ENCODE peak calls at places on chromosome 11, in five cellular contexts. One of them, this sample, is unnamed.

GRCh38 chr11:27319065-27319464 is 44.0 kb downstream of the CCDC34 start:
- DNase-seq in suprapubic skin: no peak
- DNase-seq in foreskin keratinocyte: peak
- DNase-seq in adrenal gland: no peak
- DNase-seq in RWPE1: peak
- DNase-seq in this sample: no peak

GRCh38 chr11:115751244-115751643 is 247.0 kb upstream of the CADM1 start:
- DNase-seq in suprapubic skin: no peak
- DNase-seq in foreskin keratinocyte: no peak
- DNase-seq in RWPE1: no peak
- DNase-seq in adrenal gland: no peak
- DNase-seq in this sample: no peak

GRCh38 chr11:87454246-87454645 is 416.5 kb downstream of the TMEM135 start:
- DNase-seq in adrenal gland: no peak
- DNase-seq in suprapubic skin: no peak
- DNase-seq in foreskin keratinocyte: peak
- DNase-seq in RWPE1: no peak
- DNase-seq in this sample: no peak

GRCh38 chr11:72753341-72754148 is 1.3 kb upstream of the ARAP1 start:
- DNase-seq in suprapubic skin: no peak
- DNase-seq in adrenal gland: no peak
- DNase-seq in RWPE1: no peak
- DNase-seq in foreskin keratinocyte: no peak
- DNase-seq in this sample: no peak

GRCh38 chr11:128164090-128164741 is 423.1 kb downstream of the ETS1 start:
- DNase-seq in suprapubic skin: no peak
- DNase-seq in foreskin keratinocyte: no peak
- DNase-seq in adrenal gland: no peak
- DNase-seq in RWPE1: no peak
- DNase-seq in this sample: no peak

GRCh38 chr11:122808494-122808893 is 29.8 kb upstream of the CRTAM start:
- DNase-seq in suprapubic skin: no peak
- DNase-seq in foreskin keratinocyte: no peak
- DNase-seq in RWPE1: no peak
- DNase-seq in adrenal gland: no peak
- DNase-seq in this sample: no peak

GRCh38 chr11:72609045-72609444 is 65.2 kb downstream of the PDE2A start:
- DNase-seq in adrenal gland: no peak
- DNase-seq in foreskin keratinocyte: peak
- DNase-seq in suprapubic skin: no peak
- DNase-seq in RWPE1: no peak
- DNase-seq in this sample: no peak

GRCh38 chr11:30855383-30856006 is 269.3 kb upstream of the MPPED2 start:
- DNase-seq in foreskin keratinocyte: peak
- DNase-seq in RWPE1: peak
- DNase-seq in adrenal gland: no peak
- DNase-seq in suprapubic skin: no peak
- DNase-seq in this sample: no peak

GRCh38 chr11:125092669-125093068 is 18.8 kb downstream of the TMEM218 start:
- DNase-seq in suprapubic skin: no peak
- DNase-seq in RWPE1: no peak
- DNase-seq in adrenal gland: no peak
- DNase-seq in foreskin keratinocyte: no peak
- DNase-seq in this sample: no peak

GRCh38 chr11:62961017-62961416 is 23.8 kb downstream of the SLC22A6 start:
- DNase-seq in adrenal gland: no peak
- DNase-seq in suprapubic skin: no peak
- DNase-seq in RWPE1: no peak
- DNase-seq in foreskin keratinocyte: no peak
- DNase-seq in this sample: no peak

GRCh38 chr11:134126197-134126822 is 57.4 kb downstream of the JAM3 start:
- DNase-seq in adrenal gland: peak
- DNase-seq in RWPE1: no peak
- DNase-seq in foreskin keratinocyte: peak
- DNase-seq in suprapubic skin: no peak
- DNase-seq in this sample: no peak

GRCh38 chr11:31805629-31806185 is 5.4 kb downstream of the PAX6 start:
- DNase-seq in foreskin keratinocyte: no peak
- DNase-seq in adrenal gland: no peak
- DNase-seq in suprapubic skin: no peak
- DNase-seq in RWPE1: no peak
- DNase-seq in this sample: no peak

GRCh38 chr11:12164061-12165014 is 53.9 kb downstream of the MICAL2 start:
- DNase-seq in RWPE1: no peak
- DNase-seq in foreskin keratinocyte: peak
- DNase-seq in adrenal gland: no peak
- DNase-seq in suprapubic skin: no peak
- DNase-seq in this sample: no peak

GRCh38 chr11:115247953-115248352 is 256.3 kb downstream of the CADM1 start:
- DNase-seq in RWPE1: no peak
- DNase-seq in adrenal gland: no peak
- DNase-seq in foreskin keratinocyte: no peak
- DNase-seq in suprapubic skin: no peak
- DNase-seq in this sample: no peak

GRCh38 chr11:95891423-95892177 is 32.3 kb downstream of the MTMR2 start:
- DNase-seq in RWPE1: no peak
- DNase-seq in adrenal gland: no peak
- DNase-seq in suprapubic skin: no peak
- DNase-seq in foreskin keratinocyte: no peak
- DNase-seq in this sample: no peak

GRCh38 chr11:66505276-66505816 is 5.1 kb upstream of the BBS1 start:
- DNase-seq in suprapubic skin: no peak
- DNase-seq in foreskin keratinocyte: no peak
- DNase-seq in RWPE1: no peak
- DNase-seq in adrenal gland: no peak
- DNase-seq in this sample: no peak

GRCh38 chr11:46066335-46066734 is 54.9 kb downstream of the PHF21A start:
- DNase-seq in adrenal gland: no peak
- DNase-seq in foreskin keratinocyte: peak
- DNase-seq in RWPE1: peak
- DNase-seq in suprapubic skin: no peak
- DNase-seq in this sample: no peak

GRCh38 chr11:1109101-1109917 is 34.6 kb downstream of the MUC2 start:
- DNase-seq in suprapubic skin: no peak
- DNase-seq in foreskin keratinocyte: no peak
- DNase-seq in adrenal gland: no peak
- DNase-seq in RWPE1: no peak
- DNase-seq in this sample: no peak

GRCh38 chr11:520428-521178 is 13.6 kb upstream of the RNH1 start:
- DNase-seq in foreskin keratinocyte: no peak
- DNase-seq in suprapubic skin: no peak
- DNase-seq in adrenal gland: no peak
- DNase-seq in RWPE1: no peak
- DNase-seq in this sample: no peak

GRCh38 chr11:59556115-59556882 is 45.0 kb downstream of the OR4D9 start:
- DNase-seq in suprapubic skin: no peak
- DNase-seq in adrenal gland: peak
- DNase-seq in RWPE1: peak
- DNase-seq in foreskin keratinocyte: peak
- DNase-seq in this sample: no peak

GRCh38 chr11:8841899-8842298 is 69.1 kb upstream of the AKIP1 start:
- DNase-seq in foreskin keratinocyte: no peak
- DNase-seq in RWPE1: no peak
- DNase-seq in suprapubic skin: no peak
- DNase-seq in adrenal gland: no peak
- DNase-seq in this sample: no peak

DNA sequence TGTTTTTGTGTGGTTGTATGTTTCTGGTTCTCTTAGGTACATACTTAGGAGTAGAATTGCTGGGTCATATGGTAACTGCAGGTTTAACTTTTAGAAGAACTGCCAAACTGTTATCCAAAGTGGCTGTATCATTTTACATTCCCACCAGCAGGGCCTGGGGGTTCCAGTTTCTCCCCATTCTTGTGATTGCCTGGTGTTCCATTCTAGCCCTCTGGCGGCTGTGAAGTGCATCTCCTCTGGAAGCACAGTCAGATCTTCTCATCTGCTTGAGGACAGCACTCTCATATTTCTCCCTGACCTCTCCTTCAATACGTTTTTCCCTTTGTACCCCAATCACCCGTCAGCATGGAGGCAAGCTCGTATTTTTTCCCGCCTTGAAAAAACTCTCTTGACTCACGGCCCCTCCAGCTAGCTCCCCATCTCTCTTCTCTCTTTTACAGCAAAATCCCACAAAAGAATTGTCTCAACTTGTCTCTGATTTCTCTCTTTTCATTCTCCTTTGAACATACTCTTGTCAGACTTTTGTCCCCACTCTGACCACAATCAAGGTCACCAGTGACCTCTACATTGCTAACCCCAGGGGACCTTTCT is 56.8 kb upstream of the THY1 start:
- DNase-seq in RWPE1: no peak
- DNase-seq in foreskin keratinocyte: no peak
- DNase-seq in adrenal gland: peak
- DNase-seq in suprapubic skin: no peak
- DNase-seq in this sample: peak
- TF ChIP-seq CTCF in RWPE1: no peak
- TF ChIP-seq CTCF in foreskin keratinocyte: peak
- TF ChIP-seq CTCF in adrenal gland: peak
- TF ChIP-seq CTCF in suprapubic skin: peak
- TF ChIP-seq CTCF in this sample: peak

DNA sequence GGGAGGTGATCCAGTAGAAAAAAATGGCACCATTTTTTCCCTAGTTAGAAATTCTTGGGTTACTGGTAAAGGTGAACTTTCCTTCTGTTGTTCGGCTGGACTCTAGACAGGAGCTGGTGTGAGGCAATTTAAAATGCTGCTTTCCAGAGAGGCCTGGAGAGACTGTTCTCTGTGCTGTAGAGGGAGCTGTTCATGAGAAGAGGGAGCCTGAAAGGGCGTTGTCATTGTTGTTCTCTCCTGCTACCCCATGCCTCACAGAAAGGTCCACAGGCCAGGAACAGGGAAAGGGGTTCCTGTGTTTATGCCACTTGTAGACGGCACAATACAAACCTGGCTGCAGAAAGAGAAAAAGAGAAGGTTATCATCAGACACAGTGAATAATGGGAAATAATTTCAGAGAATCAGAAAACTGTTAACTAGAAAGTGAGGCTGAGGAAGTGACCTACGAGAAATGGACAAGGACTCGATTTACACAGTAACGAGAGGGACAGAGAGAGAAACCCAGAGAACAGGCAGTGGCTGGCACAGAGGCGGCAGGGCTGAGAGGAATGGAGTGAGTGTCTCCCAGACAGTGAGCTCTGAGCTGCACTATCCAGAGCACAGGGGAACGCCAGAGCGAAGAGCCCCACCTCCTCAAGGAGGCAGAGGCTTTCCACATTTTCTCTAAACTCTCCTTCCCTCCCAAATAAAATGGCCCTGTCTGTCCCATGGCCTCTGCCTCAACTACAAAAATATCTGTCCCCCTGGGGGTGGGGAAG is 109.2 kb downstream of the RRM1 start:
- DNase-seq in adrenal gland: no peak
- DNase-seq in foreskin keratinocyte: no peak
- DNase-seq in RWPE1: no peak
- DNase-seq in suprapubic skin: no peak
- DNase-seq in this sample: no peak
- TF ChIP-seq CTCF in adrenal gland: no peak
- TF ChIP-seq CTCF in foreskin keratinocyte: no peak
- TF ChIP-seq CTCF in RWPE1: no peak
- TF ChIP-seq CTCF in suprapubic skin: no peak
- TF ChIP-seq CTCF in this sample: no peak

GRCh38 chr11:118895093-118896039 is 11.7 kb downstream of the CXCR5 start:
- DNase-seq in RWPE1: no peak
- DNase-seq in suprapubic skin: no peak
- DNase-seq in adrenal gland: peak
- DNase-seq in foreskin keratinocyte: no peak
- DNase-seq in this sample: peak
- TF ChIP-seq CTCF in RWPE1: no peak
- TF ChIP-seq CTCF in suprapubic skin: no peak
- TF ChIP-seq CTCF in adrenal gland: no peak
- TF ChIP-seq CTCF in foreskin keratinocyte: no peak
- TF ChIP-seq CTCF in this sample: no peak

DNA sequence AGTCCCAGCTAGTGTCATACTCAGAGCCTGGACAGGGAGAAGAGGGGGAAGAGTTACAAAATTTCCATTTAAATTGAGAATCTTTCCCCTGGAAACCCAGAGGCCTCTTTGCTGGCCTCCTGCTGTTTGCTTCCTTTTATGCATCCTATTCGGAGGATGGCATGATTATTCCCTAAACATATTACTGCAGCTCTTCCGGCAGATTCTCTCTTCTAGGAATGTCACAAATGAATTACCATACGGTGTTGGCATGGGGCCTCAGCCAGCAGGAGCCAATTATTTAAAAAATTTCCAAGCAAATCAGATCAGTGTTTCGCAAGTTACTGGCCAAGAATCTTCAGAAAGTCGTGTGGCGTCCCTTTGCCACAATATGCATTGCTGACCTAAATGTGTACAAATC is 326.7 kb upstream of the NCAM1 start:
- DNase-seq in foreskin keratinocyte: no peak
- DNase-seq in suprapubic skin: no peak
- DNase-seq in RWPE1: no peak
- DNase-seq in adrenal gland: no peak
- DNase-seq in this sample: no peak
- TF ChIP-seq CTCF in foreskin keratinocyte: no peak
- TF ChIP-seq CTCF in suprapubic skin: no peak
- TF ChIP-seq CTCF in RWPE1: no peak
- TF ChIP-seq CTCF in adrenal gland: no peak
- TF ChIP-seq CTCF in this sample: no peak

DNA sequence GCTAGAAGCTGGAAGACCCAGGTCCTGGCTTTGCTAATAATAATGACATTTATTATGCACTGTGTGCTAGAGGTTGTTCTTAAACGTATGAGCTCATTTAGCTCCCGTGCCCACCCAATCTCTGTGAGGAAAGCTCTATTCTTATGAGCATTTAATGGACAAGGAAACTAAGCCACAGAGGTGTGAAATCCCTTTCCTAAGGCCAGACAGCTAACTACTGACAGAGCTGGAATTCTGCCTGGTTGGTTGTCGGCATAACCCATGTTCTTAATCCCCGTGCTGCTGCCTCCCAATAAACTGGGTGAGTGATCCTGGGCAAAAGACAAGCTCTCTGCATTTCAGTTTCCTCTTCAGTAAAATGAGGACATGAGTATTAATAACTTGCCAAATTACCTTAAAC is 49.4 kb downstream of the SNX19 start:
- DNase-seq in suprapubic skin: no peak
- DNase-seq in RWPE1: no peak
- DNase-seq in foreskin keratinocyte: no peak
- DNase-seq in adrenal gland: no peak
- DNase-seq in this sample: no peak
- TF ChIP-seq CTCF in suprapubic skin: no peak
- TF ChIP-seq CTCF in RWPE1: no peak
- TF ChIP-seq CTCF in foreskin keratinocyte: no peak
- TF ChIP-seq CTCF in adrenal gland: no peak
- TF ChIP-seq CTCF in this sample: no peak

GRCh38 chr11:5476184-5476819 is 12.2 kb upstream of the OR52D1 start:
- DNase-seq in RWPE1: peak
- DNase-seq in suprapubic skin: no peak
- DNase-seq in foreskin keratinocyte: peak
- DNase-seq in adrenal gland: peak
- DNase-seq in this sample: peak
- TF ChIP-seq CTCF in RWPE1: peak
- TF ChIP-seq CTCF in suprapubic skin: peak
- TF ChIP-seq CTCF in foreskin keratinocyte: peak
- TF ChIP-seq CTCF in adrenal gland: peak
- TF ChIP-seq CTCF in this sample: peak